ENCODE peak calls at places on chromosomes 3 and 15, in four cellular contexts. One of them, this sample, is unnamed.

GRCh38 chr15:41966920-41967465 is 5.4 kb downstream of the EHD4 start:
- DNase-seq in K562: no peak
- DNase-seq in WTC11: no peak
- DNase-seq in HepG2: no peak
- DNase-seq in this sample: no peak

GRCh38 chr15:75031773-75032302 is 8.4 kb downstream of the PPCDC start:
- DNase-seq in K562: no peak
- DNase-seq in WTC11: no peak
- DNase-seq in HepG2: no peak
- DNase-seq in this sample: no peak

GRCh38 chr3:72039677-72040076 is 254.7 kb upstream of the PROK2 start:
- DNase-seq in K562: no peak
- DNase-seq in WTC11: no peak
- DNase-seq in HepG2: no peak
- DNase-seq in this sample: no peak

GRCh38 chr3:194125474-194125873 is 10.5 kb upstream of the HES1 start:
- DNase-seq in K562: no peak
- DNase-seq in WTC11: no peak
- DNase-seq in HepG2: no peak
- DNase-seq in this sample: no peak

GRCh38 chr3:43531835-43532234 is 90.0 kb downstream of the ANO10 start:
- DNase-seq in K562: no peak
- DNase-seq in WTC11: no peak
- DNase-seq in HepG2: peak
- DNase-seq in this sample: no peak

GRCh38 chr3:8492744-8493511 is 8.7 kb upstream of the LMCD1 start:
- DNase-seq in K562: no peak
- DNase-seq in WTC11: no peak
- DNase-seq in HepG2: no peak
- DNase-seq in this sample: no peak

GRCh38 chr15:98729446-98730042 is 81.2 kb downstream of the IGF1R start:
- DNase-seq in K562: no peak
- DNase-seq in WTC11: no peak
- DNase-seq in HepG2: no peak
- DNase-seq in this sample: no peak

GRCh38 chr15:83064859-83065258 is 2.2 kb downstream of the BTBD1 start:
- DNase-seq in K562: no peak
- DNase-seq in WTC11: no peak
- DNase-seq in HepG2: no peak
- DNase-seq in this sample: no peak

GRCh38 chr15:36313881-36314280 is 265.5 kb upstream of the CDIN1 start:
- DNase-seq in K562: no peak
- DNase-seq in WTC11: no peak
- DNase-seq in HepG2: no peak
- DNase-seq in this sample: no peak

GRCh38 chr3:3799173-3800075 is at the start of gene LRRN1:
- DNase-seq in K562: no peak
- DNase-seq in WTC11: peak
- DNase-seq in HepG2: no peak
- DNase-seq in this sample: no peak

GRCh38 chr3:194323785-194324735 is 27.1 kb downstream of the CPN2 start:
- DNase-seq in K562: peak
- DNase-seq in WTC11: no peak
- DNase-seq in HepG2: peak
- DNase-seq in this sample: no peak

GRCh38 chr15:83289160-83289559 is 4.7 kb upstream of the BNC1 start:
- DNase-seq in K562: no peak
- DNase-seq in WTC11: no peak
- DNase-seq in HepG2: no peak
- DNase-seq in this sample: no peak

GRCh38 chr3:9340450-9341009 is 22.3 kb upstream of the THUMPD3 start:
- DNase-seq in K562: no peak
- DNase-seq in WTC11: no peak
- DNase-seq in HepG2: peak
- DNase-seq in this sample: no peak

GRCh38 chr3:50201573-50202315 is 3.3 kb upstream of the SLC38A3 start:
- DNase-seq in K562: peak
- DNase-seq in WTC11: no peak
- DNase-seq in HepG2: peak
- DNase-seq in this sample: no peak

GRCh38 chr3:57085211-57085610 is 24.7 kb downstream of the SPATA12 start:
- DNase-seq in K562: no peak
- DNase-seq in WTC11: no peak
- DNase-seq in HepG2: no peak
- DNase-seq in this sample: no peak

GRCh38 chr15:75677601-75678323 is 30.1 kb downstream of the SNX33 start:
- DNase-seq in K562: no peak
- DNase-seq in WTC11: no peak
- DNase-seq in HepG2: no peak
- DNase-seq in this sample: no peak

GRCh38 chr3:64295594-64295993 is 70.3 kb upstream of the PRICKLE2 start:
- DNase-seq in K562: no peak
- DNase-seq in WTC11: no peak
- DNase-seq in HepG2: no peak
- DNase-seq in this sample: no peak

GRCh38 chr3:76063019-76063418 is 277.7 kb upstream of the ZNF717 start:
- DNase-seq in K562: no peak
- DNase-seq in WTC11: no peak
- DNase-seq in HepG2: no peak
- DNase-seq in this sample: no peak

GRCh38 chr3:127773752-127774395 is 48.4 kb downstream of the MGLL start:
- DNase-seq in K562: no peak
- DNase-seq in WTC11: no peak
- DNase-seq in HepG2: no peak
- DNase-seq in this sample: no peak

GRCh38 chr3:161096771-161097367 is 8.3 kb downstream of the B3GALNT1 start:
- DNase-seq in K562: no peak
- DNase-seq in WTC11: peak
- DNase-seq in HepG2: peak
- DNase-seq in this sample: no peak

GRCh38 chr3:18114894-18115293 is 310.2 kb downstream of the SATB1 start:
- DNase-seq in K562: no peak
- DNase-seq in WTC11: no peak
- DNase-seq in HepG2: no peak
- DNase-seq in this sample: no peak

GRCh38 chr15:69663441-69663840 is 210.8 kb downstream of the RPLP1 start:
- DNase-seq in K562: no peak
- DNase-seq in WTC11: no peak
- DNase-seq in HepG2: no peak
- DNase-seq in this sample: no peak

GRCh38 chr3:155805204-155805801 is 775 bp downstream of the C3orf33 start:
- DNase-seq in K562: no peak
- DNase-seq in WTC11: no peak
- DNase-seq in HepG2: peak
- DNase-seq in this sample: no peak

GRCh38 chr15:38683382-38684242 is 119.0 kb upstream of the RASGRP1 start:
- DNase-seq in K562: peak
- DNase-seq in WTC11: peak
- DNase-seq in HepG2: peak
- DNase-seq in this sample: no peak

GRCh38 chr3:117399311-117400068 is 689.9 kb downstream of the TUSC7 start:
- DNase-seq in K562: no peak
- DNase-seq in WTC11: no peak
- DNase-seq in HepG2: no peak
- DNase-seq in this sample: no peak

GRCh38 chr15:80264031-80264430 is 12.0 kb upstream of the CTXND1 start:
- DNase-seq in K562: no peak
- DNase-seq in WTC11: no peak
- DNase-seq in HepG2: no peak
- DNase-seq in this sample: no peak

GRCh38 chr15:78540955-78541743 is 905 bp downstream of the PSMA4 start:
- DNase-seq in K562: peak
- DNase-seq in WTC11: no peak
- DNase-seq in HepG2: no peak
- DNase-seq in this sample: no peak

GRCh38 chr3:121834079-121834730 is 655 bp downstream of the IQCB1 start:
- DNase-seq in K562: peak
- DNase-seq in WTC11: no peak
- DNase-seq in HepG2: peak
- DNase-seq in this sample: no peak

GRCh38 chr3:192869131-192870027 is 48.3 kb downstream of the MB21D2 start:
- DNase-seq in K562: no peak
- DNase-seq in WTC11: no peak
- DNase-seq in HepG2: no peak
- DNase-seq in this sample: no peak

GRCh38 chr3:129890125-129890524 is 3.4 kb downstream of the TMCC1 start:
- DNase-seq in K562: no peak
- DNase-seq in WTC11: no peak
- DNase-seq in HepG2: peak
- DNase-seq in this sample: peak

GRCh38 chr15:77717592-77717991 is 84.9 kb upstream of the LINGO1 start:
- DNase-seq in K562: no peak
- DNase-seq in WTC11: no peak
- DNase-seq in HepG2: no peak
- DNase-seq in this sample: no peak

GRCh38 chr3:33578325-33579180 is 138.3 kb upstream of the UBP1 start:
- DNase-seq in K562: no peak
- DNase-seq in WTC11: no peak
- DNase-seq in HepG2: peak
- DNase-seq in this sample: no peak

GRCh38 chr3:62888180-62888579 is 13.0 kb upstream of the CADPS start:
- DNase-seq in K562: no peak
- DNase-seq in WTC11: peak
- DNase-seq in HepG2: no peak
- DNase-seq in this sample: no peak

GRCh38 chr3:27559835-27560234 is 75.7 kb upstream of the SLC4A7 start:
- DNase-seq in K562: no peak
- DNase-seq in WTC11: no peak
- DNase-seq in HepG2: no peak
- DNase-seq in this sample: no peak

GRCh38 chr3:149131594-149131993 is 2.2 kb downstream of the HPS3 start:
- DNase-seq in K562: no peak
- DNase-seq in WTC11: no peak
- DNase-seq in HepG2: no peak
- DNase-seq in this sample: no peak

GRCh38 chr3:149122716-149123578 is 6.5 kb upstream of the HPS3 start:
- DNase-seq in K562: no peak
- DNase-seq in WTC11: no peak
- DNase-seq in HepG2: no peak
- DNase-seq in this sample: no peak

GRCh38 chr3:149129326-149130123 is at the start of gene HPS3:
- DNase-seq in K562: peak
- DNase-seq in WTC11: peak
- DNase-seq in HepG2: peak
- DNase-seq in this sample: peak

GRCh38 chr3:149134560-149134959 is 5.1 kb downstream of the HPS3 start:
- DNase-seq in K562: no peak
- DNase-seq in WTC11: no peak
- DNase-seq in HepG2: no peak
- DNase-seq in this sample: no peak

DNA sequence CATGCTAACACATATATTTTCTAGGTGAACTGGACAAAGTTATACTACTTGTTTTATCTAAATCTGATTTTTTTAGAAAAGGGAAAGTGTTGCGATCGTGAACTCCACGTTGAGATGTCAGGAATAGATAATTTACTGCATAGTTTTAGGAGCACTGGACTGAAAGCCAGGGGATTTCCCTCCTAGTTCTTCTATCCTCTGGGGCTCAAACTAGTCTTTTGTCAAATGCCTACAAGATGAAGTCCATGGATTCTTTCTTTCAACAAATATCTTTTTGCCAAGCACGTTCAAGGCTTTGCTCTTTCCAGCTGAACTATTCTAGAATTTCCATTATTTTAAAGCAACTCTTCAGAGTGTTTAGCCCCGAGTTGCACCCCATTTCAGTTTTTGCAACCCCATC is 582 bp upstream of the HPS3 start:
- DNase-seq in K562: no peak
- DNase-seq in WTC11: no peak
- DNase-seq in HepG2: no peak
- DNase-seq in this sample: no peak
- TF ChIP-seq ETV6 in K562: no peak
- TF ChIP-seq ETV6 in WTC11: no peak
- TF ChIP-seq ETV6 in HepG2: no peak
- TF ChIP-seq ETV6 in this sample: no peak

DNA sequence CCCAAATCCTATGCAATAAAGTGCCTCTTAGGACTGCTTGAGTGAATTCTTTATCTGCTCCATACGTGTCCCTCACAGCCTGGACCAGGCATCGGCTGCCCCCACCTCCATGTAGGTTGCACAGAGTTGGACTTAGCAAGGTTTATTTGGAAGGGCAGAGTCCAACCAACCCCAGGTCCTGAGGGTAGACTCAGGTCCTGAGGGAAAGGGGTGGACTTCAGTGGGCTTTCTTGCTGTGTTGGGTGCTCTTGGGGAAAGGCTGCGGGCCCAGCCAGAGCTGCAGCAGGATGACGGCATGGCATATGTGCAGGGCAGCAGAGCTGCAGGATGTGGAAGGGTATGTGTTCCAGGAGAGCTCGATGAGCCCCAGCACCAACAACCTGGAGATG is 6.5 kb downstream of the ALG3 start:
- DNase-seq in K562: no peak
- DNase-seq in WTC11: no peak
- DNase-seq in HepG2: no peak
- DNase-seq in this sample: no peak
- TF ChIP-seq ETV6 in K562: no peak
- TF ChIP-seq ETV6 in WTC11: no peak
- TF ChIP-seq ETV6 in HepG2: no peak
- TF ChIP-seq ETV6 in this sample: no peak

DNA sequence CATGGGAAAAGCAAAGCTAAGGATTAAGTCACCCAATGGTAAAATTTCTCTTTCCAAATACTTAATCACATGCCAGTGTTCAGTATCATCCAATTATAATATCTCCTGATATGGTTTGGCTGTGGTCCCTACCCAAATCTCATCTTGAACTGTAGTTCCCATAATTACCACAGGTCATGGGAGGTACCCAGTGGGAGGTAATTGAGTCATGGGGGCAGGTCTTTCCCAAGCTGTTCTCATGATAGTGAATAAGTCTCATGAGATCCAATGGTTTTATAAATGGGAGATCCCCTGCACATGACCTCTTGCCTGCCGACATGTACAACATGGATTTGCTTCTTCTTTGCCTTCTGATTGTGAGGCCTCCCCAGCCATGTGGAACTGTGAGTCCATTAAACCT is 26.1 kb upstream of the NMB start:
- DNase-seq in K562: no peak
- DNase-seq in WTC11: no peak
- DNase-seq in HepG2: no peak
- DNase-seq in this sample: no peak
- TF ChIP-seq ETV6 in K562: no peak
- TF ChIP-seq ETV6 in WTC11: no peak
- TF ChIP-seq ETV6 in HepG2: no peak
- TF ChIP-seq ETV6 in this sample: no peak

GRCh38 chr3:4821331-4821730 is 157.9 kb upstream of the BHLHE40 start:
- DNase-seq in K562: no peak
- DNase-seq in WTC11: no peak
- DNase-seq in HepG2: peak
- DNase-seq in this sample: no peak

GRCh38 chr3:4820296-4821121 is 158.7 kb upstream of the BHLHE40 start:
- DNase-seq in K562: no peak
- DNase-seq in WTC11: no peak
- DNase-seq in HepG2: no peak
- DNase-seq in this sample: no peak

GRCh38 chr3:4823385-4823784 is 155.9 kb upstream of the BHLHE40 start:
- DNase-seq in K562: no peak
- DNase-seq in WTC11: no peak
- DNase-seq in HepG2: no peak
- DNase-seq in this sample: no peak

GRCh38 chr3:4822568-4822967 is 156.7 kb upstream of the BHLHE40 start:
- DNase-seq in K562: no peak
- DNase-seq in WTC11: no peak
- DNase-seq in HepG2: no peak
- DNase-seq in this sample: no peak

GRCh38 chr3:4821975-4822374 is 157.3 kb upstream of the BHLHE40 start:
- DNase-seq in K562: no peak
- DNase-seq in WTC11: no peak
- DNase-seq in HepG2: no peak
- DNase-seq in this sample: no peak
- TF ChIP-seq ETV6 in K562: no peak
- TF ChIP-seq ETV6 in WTC11: no peak
- TF ChIP-seq ETV6 in HepG2: no peak
- TF ChIP-seq ETV6 in this sample: no peak